ENCODE peak calls at places on chromosomes 3 and 15, in ten cellular contexts. H is keratinocyte, J is lower lobe of right lung, W is fibroblast of the aortic adventitia, L is brain microvascular endothelial cell, X is choroid plexus epithelial cell, K is right atrium auricular region, F is AG10803, A is AG09309, R is bronchial epithelial cell. I is an unnamed sample.

GRCh38 chr3:77071364-77071763 is 31.5 kb downstream of the ROBO2 start:
- DNase-seq in H (no peak), J (no peak), W (no peak), L (no peak), X (no peak), K (no peak), F (no peak), A (no peak), R (no peak), I (no peak)

GRCh38 chr3:13130464-13131193 is 57.4 kb upstream of the IQSEC1 start:
- DNase-seq in H (no peak), J (no peak), W (no peak), L (no peak), X (no peak), K (no peak), F (no peak), A (no peak), R (no peak), I (no peak)

GRCh38 chr15:92715753-92716152 is 60.2 kb upstream of the FAM174B start:
- DNase-seq in H (no peak), J (no peak), W (peak; percentile 21), L (peak; percentile 4), X (peak; percentile 78), K (no peak), F (no peak), A (no peak), R (no peak), I (no peak)

GRCh38 chr15:89171136-89172072 is 50.0 kb downstream of the RLBP1 start:
- DNase-seq in H (no peak), J (peak; percentile 54), W (peak; percentile 51), L (peak; percentile 61), X (peak; percentile 66), K (no peak), F (peak; percentile 18), A (no peak), R (peak; percentile 44), I (no peak)

GRCh38 chr15:79282371-79283251 is at the start of gene ANKRD34C:
- DNase-seq in H (no peak), J (no peak), W (no peak), L (no peak), X (no peak), K (no peak), F (no peak), A (no peak), R (no peak), I (no peak)

GRCh38 chr3:45778761-45779201 is 17.6 kb downstream of the SLC6A20 start:
- DNase-seq in H (no peak), J (no peak), W (no peak), L (no peak), X (no peak), K (no peak), F (no peak), A (no peak), R (no peak), I (no peak)

GRCh38 chr3:128665362-128666021 is 14.9 kb upstream of the RPN1 start:
- DNase-seq in H (no peak), J (no peak), W (peak; percentile 17), L (no peak), X (peak; percentile 48), K (no peak), F (no peak), A (no peak), R (no peak), I (no peak)

GRCh38 chr3:11915621-11916417 is 69.1 kb upstream of the TAMM41 start:
- DNase-seq in H (no peak), J (no peak), W (no peak), L (no peak), X (no peak), K (peak; percentile 1), F (no peak), A (no peak), R (no peak), I (no peak)

GRCh38 chr3:136281966-136282554 is 31.9 kb downstream of the PCCB start:
- DNase-seq in H (no peak), J (no peak), W (no peak), L (no peak), X (peak; percentile 34), K (no peak), F (no peak), A (no peak), R (no peak), I (no peak)

DNA sequence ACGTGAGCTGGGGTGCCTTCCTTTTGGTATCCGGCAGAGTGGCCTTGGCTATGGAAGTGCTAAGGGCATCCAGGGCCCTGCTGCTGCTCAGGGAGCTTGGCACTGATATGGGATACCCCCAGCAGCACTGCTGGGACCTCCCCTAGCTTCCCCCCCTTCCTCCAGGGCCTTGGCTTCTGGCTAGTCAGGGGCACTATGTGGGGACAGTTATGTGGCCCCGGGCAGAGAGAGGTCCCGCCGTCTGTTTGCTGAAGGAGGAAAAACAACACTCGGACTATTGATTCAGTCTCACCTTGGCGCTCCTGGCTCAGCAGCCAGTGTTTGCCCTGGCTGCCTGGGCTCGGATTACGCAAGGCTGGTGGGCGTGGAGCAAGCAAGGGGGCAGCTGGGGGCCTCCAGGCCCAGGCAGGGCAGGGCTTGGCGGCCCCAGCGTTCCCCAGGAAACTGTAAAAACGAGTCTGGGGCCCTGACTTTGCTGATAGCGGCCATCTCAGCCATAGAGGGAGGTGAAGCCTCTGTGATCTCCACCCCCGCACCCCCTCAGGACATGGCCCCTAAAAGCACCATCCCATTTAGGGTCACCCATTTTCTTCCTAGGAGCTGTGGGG is 5.7 kb downstream of the FURIN start:
- DNase-seq in H (no peak), J (peak; percentile 90), W (no peak), L (no peak), X (peak; percentile 28), K (no peak), F (no peak), A (no peak), R (peak; percentile 22), I (no peak)
- H3K4me3 ChIP-seq in H (no peak overlapping the region), J (peak overlapping the region; percentile 81), W (peak overlapping the region; percentile 28), L (peak overlapping the region; percentile 72), X (peak overlapping the region; percentile 16), K (no peak overlapping the region), F (no peak overlapping the region), A (no peak overlapping the region), R (no peak overlapping the region), I (no peak overlapping the region)

GRCh38 chr3:31448035-31448881 is 84.5 kb upstream of the STT3B start:
- DNase-seq in H (no peak), J (peak; percentile 50), W (peak; percentile 11), L (no peak), X (peak; percentile 64), K (no peak), F (no peak), A (no peak), R (peak; percentile 42), I (no peak)
- TF ChIP-seq CTCF in H (peak; percentile 95), J (peak; percentile 48), W (peak; percentile 53), L (peak; percentile 78), X (peak; percentile 84), K (peak; percentile 41), F (peak; percentile 33), A (peak; percentile 60), R (peak; percentile 89), I (peak; percentile 56)

GRCh38 chr3:121809249-121809648 is 25.6 kb downstream of the IQCB1 start:
- DNase-seq in H (no peak), J (no peak), W (no peak), L (no peak), X (no peak), K (no peak), F (no peak), A (no peak), R (no peak), I (no peak)

GRCh38 chr3:121800906-121801305 is 34.0 kb downstream of the IQCB1 start:
- DNase-seq in H (no peak), J (no peak), W (no peak), L (no peak), X (no peak), K (no peak), F (no peak), A (no peak), R (no peak), I (no peak)

DNA sequence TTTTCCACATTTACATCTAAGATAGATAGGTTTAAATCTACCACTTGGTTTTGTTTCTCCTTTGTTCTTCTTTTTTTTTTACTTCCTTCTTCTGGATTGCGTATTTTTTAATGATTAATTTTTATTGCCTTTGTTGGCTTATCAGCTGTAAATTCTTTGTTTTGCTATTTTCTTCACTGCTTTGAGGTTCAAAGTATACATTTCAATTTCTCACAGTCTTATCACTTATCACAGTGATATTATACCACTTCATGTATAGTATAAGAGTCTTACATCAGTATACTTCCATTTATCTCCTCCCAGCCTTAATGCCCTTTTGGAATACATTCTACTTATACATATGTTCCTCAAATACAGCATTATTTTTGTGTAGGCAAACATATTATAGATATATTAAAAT is 30.9 kb downstream of the IQCB1 start:
- DNase-seq in H (no peak), J (no peak), W (no peak), L (no peak), X (no peak), K (no peak), F (no peak), A (no peak), R (no peak), I (no peak)
- H3K4me3 ChIP-seq in H (no peak overlapping the region), J (no peak overlapping the region), W (no peak overlapping the region), L (no peak overlapping the region), X (no peak overlapping the region), K (no peak overlapping the region), F (no peak overlapping the region), A (no peak overlapping the region), R (no peak overlapping the region), I (no peak overlapping the region)

DNA sequence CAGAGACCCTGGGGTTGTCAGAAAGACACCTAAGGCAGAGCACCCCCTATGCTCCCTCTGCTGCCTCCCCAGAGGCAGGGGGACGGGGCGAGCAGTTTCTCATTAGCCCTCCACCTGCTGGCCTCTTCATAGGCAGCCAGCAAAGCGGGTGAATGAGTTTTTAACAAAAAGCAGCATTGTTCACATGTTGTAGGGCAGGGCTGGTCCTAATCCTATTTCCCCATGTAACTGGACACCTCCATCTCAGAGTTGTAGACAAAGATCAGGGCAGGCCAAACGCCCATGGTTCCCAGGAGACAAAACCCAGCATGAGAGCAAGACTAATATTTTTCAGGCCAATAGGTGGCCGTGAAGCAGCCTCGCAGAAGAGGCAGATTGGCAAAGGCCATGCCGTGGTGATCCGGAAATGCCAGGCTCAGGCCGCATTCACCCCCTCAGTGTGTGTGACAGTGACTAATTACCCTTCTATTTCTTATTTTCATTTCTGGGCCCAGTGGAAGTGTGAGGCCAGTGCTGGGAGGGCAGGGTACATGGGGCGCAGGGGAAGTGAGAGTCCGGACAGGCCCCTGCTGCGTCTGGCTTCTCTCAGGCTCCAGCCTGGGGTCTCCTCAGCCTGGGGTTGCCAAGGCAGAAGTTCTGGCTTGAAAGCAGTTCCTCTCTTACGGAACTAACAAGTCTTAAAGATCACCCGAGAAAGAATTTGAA is 64.7 kb downstream of the BOC start:
- DNase-seq in H (no peak), J (no peak), W (peak; percentile 88), L (peak; percentile 53), X (peak; percentile 83), K (peak; percentile 78), F (peak; percentile 83), A (peak; percentile 38), R (peak; percentile 21), I (no peak)
- TF ChIP-seq CTCF in H (no peak), J (no peak), W (peak; percentile 52), L (peak; percentile 54), X (peak; percentile 47), K (no peak), F (peak; percentile 23), A (peak; percentile 49), R (no peak), I (peak; percentile 10)